ENCODE peak calls at places on chromosome 9, in five cellular contexts. Q is RWPE2, H is adipocyte, A is right lobe of liver, L is left lung. S is an unnamed sample. For H3K4me1 and H3K9me3, the result is how much of the 10 kb centered on the place peaks cover.

GRCh38 chr9:34036625-34037024 is 12.1 kb downstream of the UBAP2 start:
- DNase-seq in Q (no peak), H (no peak), A (no peak), L (no peak), S (no peak)

GRCh38 chr9:106880081-106880480 is 17.1 kb downstream of the ZNF462 start:
- DNase-seq in Q (no peak), H (no peak), A (no peak), L (no peak), S (no peak)

GRCh38 chr9:123425261-123425821 is 69.3 kb downstream of the CRB2 start:
- DNase-seq in Q (no peak), H (no peak), A (peak), L (no peak), S (no peak)

GRCh38 chr9:109504689-109505088 is 6.6 kb upstream of the PTPN3 start:
- DNase-seq in Q (no peak), H (no peak), A (peak), L (no peak), S (no peak)

GRCh38 chr9:91951944-91952520 is 2.0 kb upstream of the ROR2 start:
- DNase-seq in Q (no peak), H (no peak), A (no peak), L (no peak), S (no peak)

GRCh38 chr9:110923601-110924000 is 114.7 kb downstream of the LPAR1 start:
- DNase-seq in Q (no peak), H (no peak), A (no peak), L (no peak), S (no peak)

GRCh38 chr9:136525207-136525606 is 20.6 kb downstream of the NOTCH1 start:
- DNase-seq in Q (no peak), H (no peak), A (no peak), L (no peak), S (no peak)

GRCh38 chr9:69314547-69314946 is 10.5 kb upstream of the ENTREP1 start:
- DNase-seq in Q (no peak), H (no peak), A (no peak), L (no peak), S (no peak)

GRCh38 chr9:129270903-129271431 is 92.9 kb upstream of the IER5L start:
- DNase-seq in Q (peak), H (peak), A (no peak), L (peak), S (peak)
- H3K4me1 ChIP-seq in Q (under half), H (under half), A (under half), L (under half), S (under half)

GRCh38 chr9:132733133-132733815 is 63.0 kb downstream of the GTF3C4 start:
- DNase-seq in Q (no peak), H (no peak), A (no peak), L (no peak), S (no peak)
- H3K9me3 ChIP-seq in Q (under half), H (under half), A (under half), L (under half), S (under half)

DNA sequence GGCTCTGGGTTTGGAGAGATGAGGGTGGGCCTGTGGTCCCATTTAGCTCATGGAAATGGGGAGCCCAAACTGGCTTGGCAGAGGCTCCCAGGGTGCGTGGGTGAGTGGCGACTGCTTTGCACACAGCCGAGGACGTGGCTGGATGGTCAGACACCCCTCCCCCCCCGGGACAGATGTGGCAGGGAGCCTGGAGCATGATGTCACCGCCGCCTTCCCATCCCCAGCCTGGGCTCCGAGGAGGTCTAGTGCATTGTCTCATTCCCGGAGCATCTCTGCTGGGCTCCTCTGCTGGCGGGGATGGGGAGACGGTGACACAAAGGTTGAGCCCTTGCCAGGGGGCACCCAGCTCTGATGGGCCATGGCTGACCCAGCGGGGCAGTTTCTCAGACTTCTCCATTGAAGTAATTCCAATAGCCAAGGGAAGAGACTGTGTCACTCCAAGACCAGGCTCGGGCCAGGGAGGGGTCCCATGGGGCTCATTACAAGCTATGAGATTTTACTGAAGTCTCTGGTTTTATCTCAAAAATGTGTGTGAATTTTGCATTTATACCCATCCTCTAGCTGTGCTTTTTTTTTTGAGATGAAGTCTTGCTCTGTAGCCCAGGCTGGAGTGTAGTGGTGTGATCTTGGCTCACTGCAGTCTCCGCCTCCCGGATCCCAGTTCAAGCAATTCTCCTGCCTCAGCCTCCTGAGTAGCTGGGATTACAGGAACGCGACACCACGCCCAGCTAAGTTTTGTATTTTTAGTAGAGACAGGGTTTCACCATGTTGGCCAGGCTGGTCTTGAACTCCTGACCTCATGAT is 36.1 kb downstream of the HMCN2 start:
- DNase-seq in Q (no peak), H (peak), A (no peak), L (peak), S (no peak)
- H3K4me1 ChIP-seq in Q (under half), H (under half), A (under half), L (under half), S (under half)

GRCh38 chr9:96758845-96759673 is 18.8 kb downstream of the ZNF510 start:
- DNase-seq in Q (no peak), H (peak), A (no peak), L (no peak), S (no peak)

GRCh38 chr9:96766199-96766598 is 11.7 kb downstream of the ZNF510 start:
- DNase-seq in Q (no peak), H (no peak), A (no peak), L (no peak), S (no peak)

DNA sequence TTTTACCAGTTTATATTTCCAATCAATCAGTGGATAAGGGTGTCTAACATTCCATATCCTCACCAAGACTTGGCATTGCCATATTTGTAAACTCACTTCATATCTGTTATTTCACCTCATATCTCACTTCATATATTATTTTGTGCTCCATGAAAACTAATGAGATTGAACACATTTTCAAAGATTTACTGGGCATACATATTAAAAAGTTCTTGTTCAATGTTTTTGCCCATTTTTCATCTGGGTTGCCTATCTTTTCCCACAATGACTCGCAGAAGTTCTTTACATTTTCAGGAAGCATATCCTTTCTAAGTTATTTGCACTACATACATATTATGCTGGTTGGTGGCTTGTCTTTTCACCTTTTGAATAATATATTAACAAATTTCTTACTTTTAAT is 15.3 kb downstream of the ZNF510 start:
- DNase-seq in Q (no peak), H (no peak), A (no peak), L (no peak), S (no peak)
- H3K9me3 ChIP-seq in Q (half or more), H (half or more), A (half or more), L (under half), S (half or more)

GRCh38 chr9:8693147-8693921 is 893.8 kb upstream of the DMAC1 start:
- DNase-seq in Q (no peak), H (no peak), A (no peak), L (no peak), S (no peak)

GRCh38 chr9:8696536-8696935 is 897.0 kb upstream of the DMAC1 start:
- DNase-seq in Q (no peak), H (no peak), A (no peak), L (no peak), S (no peak)

GRCh38 chr9:8694983-8695588 is 895.5 kb upstream of the DMAC1 start:
- DNase-seq in Q (no peak), H (no peak), A (no peak), L (no peak), S (no peak)
- H3K4me1 ChIP-seq in Q (under half), H (under half), A (under half), L (under half), S (under half)

GRCh38 chr9:118586978-118587377 is 782.3 kb downstream of the BRINP1 start:
- DNase-seq in Q (no peak), H (no peak), A (no peak), L (no peak), S (no peak)
- H3K9me3 ChIP-seq in Q (under half), H (under half), A (under half), L (under half), S (under half)

DNA sequence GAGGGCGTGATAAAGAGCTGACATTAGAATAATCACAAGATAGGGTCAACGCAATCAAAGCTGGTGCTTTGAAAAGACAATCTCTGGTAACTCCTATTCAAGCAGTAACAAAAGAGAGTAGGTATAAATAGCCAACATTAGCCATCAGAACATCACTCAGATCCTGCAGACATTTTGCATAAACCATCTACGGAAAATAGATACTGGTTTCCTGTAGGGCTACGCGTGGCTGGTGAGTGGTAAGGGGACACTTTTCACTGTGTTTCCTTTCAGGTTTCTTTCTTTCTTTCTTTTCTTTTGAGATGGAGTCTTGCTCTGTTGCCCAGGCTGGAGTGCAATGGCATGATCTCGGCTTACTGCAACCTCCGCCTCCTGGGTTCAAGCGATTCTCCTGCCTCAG is 22.3 kb downstream of the TTF1 start:
- DNase-seq in Q (no peak), H (no peak), A (no peak), L (no peak), S (no peak)
- H3K4me1 ChIP-seq in Q (under half), H (under half), A (under half), L (under half), S (under half)

DNA sequence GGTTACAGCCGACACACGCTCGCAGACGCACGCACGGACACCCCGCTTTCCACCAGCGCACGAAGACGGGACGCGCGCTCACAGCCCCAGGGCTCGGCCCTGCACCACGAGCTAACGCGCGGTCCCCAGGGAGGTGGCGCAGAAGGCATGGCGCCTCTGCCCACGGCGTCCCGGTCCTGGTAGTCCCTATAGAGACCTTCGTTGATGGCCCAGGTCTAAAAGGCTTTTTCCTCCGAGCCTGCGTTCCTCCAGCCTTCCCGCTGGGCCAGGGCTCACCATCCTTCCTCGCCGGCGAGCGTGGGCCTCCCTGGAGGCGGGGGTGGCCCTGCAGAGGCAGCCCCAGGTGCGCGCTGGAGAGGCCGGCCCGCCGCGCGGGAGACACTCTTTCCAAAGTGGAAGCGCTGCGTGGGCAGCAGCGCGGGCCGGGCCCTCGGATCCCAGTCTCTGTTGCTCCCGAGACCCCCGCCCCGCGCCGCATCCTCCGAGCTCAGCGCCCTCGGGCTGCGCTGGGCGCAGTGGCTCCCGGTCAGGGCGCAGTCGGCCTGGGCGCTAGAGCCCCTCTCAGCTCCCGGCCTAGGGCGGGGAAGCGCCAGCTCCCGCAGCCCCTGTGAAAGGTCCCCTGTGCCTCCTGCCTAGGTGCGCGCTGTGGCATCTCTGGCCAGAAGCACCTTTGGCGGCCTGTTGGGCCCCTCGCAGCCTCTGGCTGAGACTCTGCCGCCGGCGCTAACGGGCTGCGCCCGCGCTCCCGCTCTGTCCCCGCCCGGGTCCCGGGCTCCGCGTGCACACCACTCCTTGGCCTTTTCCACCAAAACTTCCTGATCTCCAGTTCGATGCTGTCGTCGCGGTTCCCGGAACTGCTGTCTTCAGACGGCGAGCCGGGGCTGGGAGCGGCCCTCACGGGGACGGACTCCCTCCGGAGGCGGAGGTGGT is 31.9 kb upstream of the FANCC start:
- DNase-seq in Q (no peak), H (no peak), A (no peak), L (no peak), S (no peak)
- H3K9me3 ChIP-seq in Q (under half), H (under half), A (under half), L (under half), S (under half)

S was measured in upper lobe of right lung.